ENCODE peak calls at places on chromosomes 13 and 19, in six cellular contexts. S, V, Z, J, X and R are unnamed samples.

GRCh38 chr19:48925240-48925843 is 8.2 kb upstream of the DHDH start:
- DNase-seq in V (no peak), J (no peak), Z (peak; percentile 63), S (peak; percentile 85), X (no peak), R (no peak)

GRCh38 chr19:33407140-33407551 is 33.6 kb downstream of the CEBPG start:
- DNase-seq in Z (no peak), X (no peak), S (no peak), J (peak; percentile 31), V (no peak), R (no peak)

GRCh38 chr19:39411006-39411831 is 1.2 kb upstream of the PLEKHG2 start:
- DNase-seq in Z (no peak), V (peak; percentile 73), J (peak; percentile 60), X (no peak), S (no peak), R (no peak)

GRCh38 chr19:18437481-18438330 is at the start of gene ISYNA1:
- DNase-seq in V (peak; percentile 73), S (peak; percentile 15), Z (no peak), J (peak; percentile 85), X (peak; percentile 91), R (no peak)

GRCh38 chr13:85651440-85651839 is 147.8 kb downstream of the SLITRK6 start:
- DNase-seq in J (no peak), V (no peak), Z (no peak), S (no peak), X (no peak), R (no peak)

GRCh38 chr13:79309690-79310089 is 96.4 kb downstream of the RBM26 start:
- DNase-seq in J (no peak), S (no peak), Z (no peak), V (no peak), X (no peak), R (no peak)

GRCh38 chr13:112657850-112658445 is 31.9 kb upstream of the ATP11A start:
- DNase-seq in S (peak; percentile 60), J (no peak), Z (no peak), V (peak; percentile 56), X (no peak), R (no peak)

GRCh38 chr19:46745521-46746280 is at the start of gene FKRP:
- DNase-seq in Z (no peak), S (no peak), J (peak; percentile 59), X (peak; percentile 73), V (peak; percentile 48), R (no peak)

DNA sequence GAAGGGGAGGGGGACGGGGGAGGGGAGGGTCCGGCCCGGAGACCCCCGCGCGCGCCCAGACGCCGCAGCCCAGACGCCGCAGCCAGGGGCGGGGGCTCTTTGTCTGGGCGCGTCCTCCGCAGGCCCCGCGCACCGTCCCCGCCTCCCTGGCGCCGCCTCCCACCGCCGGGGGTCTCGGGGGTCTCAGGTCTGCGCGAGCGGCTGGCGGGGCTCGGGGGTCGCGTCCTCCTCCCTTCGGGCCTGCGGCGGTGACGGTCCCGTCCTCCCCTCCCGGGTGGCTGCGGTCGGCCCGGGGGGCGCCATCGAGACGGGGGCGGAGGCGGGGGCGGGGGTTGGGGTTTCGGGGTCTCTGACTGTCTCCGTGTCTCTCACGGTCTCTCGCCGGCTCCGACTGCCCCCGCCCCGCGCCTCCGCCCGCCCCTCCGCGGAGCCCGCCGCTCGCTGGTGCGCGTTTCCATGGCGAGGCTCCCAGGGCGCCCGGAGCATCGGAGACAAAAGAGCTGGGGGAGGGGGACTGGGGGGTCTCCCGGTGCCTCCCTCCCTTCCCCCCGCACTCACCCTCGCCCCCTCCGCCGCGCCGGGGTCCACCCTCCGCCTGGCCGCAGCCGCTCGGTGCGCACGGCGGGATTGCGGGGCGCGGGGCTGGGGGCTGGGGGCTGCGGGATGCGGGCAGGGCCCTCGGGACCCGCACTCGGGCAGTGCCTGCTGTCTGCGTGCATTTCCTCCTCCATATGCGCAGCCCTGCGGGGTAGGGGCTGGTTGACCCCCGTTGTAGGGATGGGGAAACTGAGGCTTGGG is 420 bp upstream of the PLPPR3 start:
- DNase-seq in J (no peak), S (no peak), Z (no peak), V (no peak), X (peak; percentile 56), R (no peak)
- H3K4me3 ChIP-seq in J (no peak overlapping the region), S (no peak overlapping the region), Z (peak overlapping the region; percentile 24), V (peak overlapping the region; percentile 19), X (peak overlapping the region; percentile 85), R (peak overlapping the region; percentile 41)

GRCh38 chr19:35546532-35546931 is 1.1 kb downstream of the TMEM147 start:
- DNase-seq in X (no peak), V (no peak), J (no peak), S (no peak), Z (no peak), R (no peak)
- H3K4me3 ChIP-seq in X (peak overlapping the region; percentile 96), V (peak overlapping the region; percentile 66), J (peak overlapping the region; percentile 76), S (peak overlapping the region; percentile 90), Z (peak overlapping the region; percentile 79), R (no peak overlapping the region)

GRCh38 chr13:98274921-98275487 is 97.9 kb upstream of the RNF113B start:
- DNase-seq in X (no peak), S (no peak), J (no peak), Z (no peak), V (no peak), R (no peak)
- H3K4me3 ChIP-seq in X (no peak overlapping the region), S (no peak overlapping the region), J (no peak overlapping the region), Z (no peak overlapping the region), V (no peak overlapping the region), R (no peak overlapping the region)

GRCh38 chr13:72120632-72121031 is 253.6 kb upstream of the DACH1 start:
- DNase-seq in Z (no peak), X (no peak), V (no peak), S (no peak), J (no peak), R (no peak)
- H3K4me3 ChIP-seq in Z (no peak overlapping the region), X (no peak overlapping the region), V (no peak overlapping the region), S (no peak overlapping the region), J (no peak overlapping the region), R (no peak overlapping the region)